ENCODE peak calls at places on chromosomes 4 and X, in four cellular contexts. O, G, P and T are unnamed samples.

GRCh38 chr4:113899260-113900177 is 79.9 kb downstream of the ARSJ start:
- ATAC-seq in O (peak; percentile 52), G (peak; percentile 69), P (peak; percentile 69), T (peak; percentile 76)

GRCh38 chrX:24334473-24334872 is 20.6 kb upstream of the SUPT20HL2 start:
- ATAC-seq in O (no peak), G (no peak), P (no peak), T (no peak)

GRCh38 chr4:158255727-158256324 is 45.5 kb downstream of the TMEM144 start:
- ATAC-seq in O (peak; percentile 66), G (no peak), P (no peak), T (no peak)

GRCh38 chr4:11367371-11367770 is 61.3 kb downstream of the HS3ST1 start:
- ATAC-seq in O (no peak), G (no peak), P (no peak), T (no peak)

GRCh38 chr4:43337707-43338106 is 445.2 kb downstream of the GRXCR1 start:
- ATAC-seq in O (no peak), G (no peak), P (no peak), T (no peak)

GRCh38 chr4:85968945-85969830 is 390.7 kb downstream of the MAPK10 start:
- ATAC-seq in O (no peak), G (no peak), P (no peak), T (no peak)

GRCh38 chr4:25088342-25088952 is 57.7 kb upstream of the LGI2 start:
- ATAC-seq in O (no peak), G (no peak), P (no peak), T (no peak)

GRCh38 chr4:15043226-15043625 is 40.9 kb downstream of the CPEB2 start:
- ATAC-seq in O (no peak), G (no peak), P (no peak), T (no peak)

GRCh38 chr4:152278172-152278504 is 257.8 kb downstream of the FBXW7 start:
- ATAC-seq in O (no peak), G (no peak), P (no peak), T (no peak)

GRCh38 chr4:152485726-152486276 is 50.1 kb downstream of the FBXW7 start:
- ATAC-seq in O (peak; percentile 100), G (peak; percentile 99), P (peak; percentile 99), T (peak; percentile 100)

GRCh38 chr4:83599183-83599582 is 63.3 kb downstream of the GPAT3 start:
- ATAC-seq in O (peak; percentile 49), G (peak; percentile 57), P (no peak), T (peak; percentile 32)

GRCh38 chr4:165204462-165204830 is 2.9 kb upstream of the KLHL2 start:
- ATAC-seq in O (no peak), G (no peak), P (no peak), T (peak; percentile 59)

GRCh38 chr4:6658204-6658585 is 17.7 kb downstream of the MRFAP1 start:
- ATAC-seq in O (no peak), G (peak; percentile 26), P (no peak), T (peak; percentile 50)

GRCh38 chr4:100422911-100423310 is 94.9 kb downstream of the EMCN start:
- ATAC-seq in O (no peak), G (no peak), P (no peak), T (no peak)

GRCh38 chr4:184114431-184114830 is 103.2 kb downstream of the ENPP6 start:
- ATAC-seq in O (no peak), G (no peak), P (no peak), T (no peak)

GRCh38 chr4:155033604-155034003 is 174.8 kb upstream of the NPY2R start:
- ATAC-seq in O (no peak), G (no peak), P (no peak), T (no peak)

GRCh38 chr4:13219971-13220370 is 264.2 kb downstream of the RAB28 start:
- ATAC-seq in O (no peak), G (no peak), P (no peak), T (no peak)

GRCh38 chr4:77141964-77142641 is 14.9 kb upstream of the CCNG2 start:
- ATAC-seq in O (no peak), G (no peak), P (no peak), T (no peak)

GRCh38 chr4:77203380-77204197 is 46.6 kb downstream of the CCNG2 start:
- ATAC-seq in O (peak; percentile 78), G (peak; percentile 80), P (no peak), T (peak; percentile 77)

GRCh38 chrX:129797251-129797906 is 17.6 kb downstream of the SASH3 start:
- ATAC-seq in O (no peak), G (no peak), P (no peak), T (no peak)

GRCh38 chrX:71215335-71215912 is 7.6 kb upstream of the GJB1 start:
- ATAC-seq in O (no peak), G (no peak), P (no peak), T (no peak)

GRCh38 chr4:21769404-21770147 is 179.0 kb downstream of the KCNIP4 start:
- ATAC-seq in O (no peak), G (no peak), P (no peak), T (no peak)

GRCh38 chrX:78092296-78092695 is 11.8 kb upstream of the PGK1 start:
- ATAC-seq in O (peak; percentile 80), G (peak; percentile 65), P (peak; percentile 24), T (peak; percentile 60)

GRCh38 chr4:189304755-189305154 is 635.9 kb upstream of the FRG1 start:
- ATAC-seq in O (no peak), G (no peak), P (no peak), T (no peak)

GRCh38 chr4:182246401-182247205 is 3.4 kb downstream of the TENM3 start:
- ATAC-seq in O (no peak), G (no peak), P (no peak), T (no peak)

GRCh38 chr4:24778427-24779225 is 16.7 kb upstream of the SOD3 start:
- ATAC-seq in O (no peak), G (no peak), P (no peak), T (no peak)

GRCh38 chrX:118418811-118419251 is 72.9 kb downstream of the WDR44 start:
- ATAC-seq in O (no peak), G (no peak), P (no peak), T (no peak)

GRCh38 chrX:55524487-55524886 is 34.8 kb upstream of the USP51 start:
- ATAC-seq in O (no peak), G (no peak), P (no peak), T (no peak)

GRCh38 chrX:6526564-6526963 is 8.4 kb downstream of the VCX3A start:
- ATAC-seq in O (no peak), G (no peak), P (no peak), T (no peak)

GRCh38 chrX:41035582-41035981 is 49.7 kb upstream of the USP9X start:
- ATAC-seq in O (no peak), G (no peak), P (no peak), T (no peak)

GRCh38 chr4:54230479-54231418 is 1.7 kb downstream of the PDGFRA start:
- ATAC-seq in O (no peak), G (no peak), P (no peak), T (no peak)

GRCh38 chrX:133999013-133999705 is 13.8 kb upstream of the GPC3 start:
- ATAC-seq in O (no peak), G (no peak), P (no peak), T (no peak)

GRCh38 chr4:519885-520595 is 21.0 kb downstream of the PIGG start:
- ATAC-seq in O (no peak), G (no peak), P (no peak), T (no peak)

GRCh38 chr4:1592179-1593037 is 91.7 kb downstream of the FAM53A start:
- ATAC-seq in O (no peak), G (no peak), P (no peak), T (no peak)

GRCh38 chrX:130100180-130100579 is 10.1 kb downstream of the ELF4 start:
- ATAC-seq in O (no peak), G (no peak), P (no peak), T (peak; percentile 45)

GRCh38 chr4:6918345-6918744 is 8.7 kb downstream of the TBC1D14 start:
- ATAC-seq in O (peak; percentile 33), G (peak; percentile 54), P (peak; percentile 21), T (no peak)

GRCh38 chr4:1786544-1787362 is 6.3 kb upstream of the FGFR3 start:
- ATAC-seq in O (no peak), G (no peak), P (no peak), T (no peak)